ENCODE peak calls at places on chromosomes 16 and 17, in ten cellular contexts. S, R, H, P, B, I, V, G, Q and L are unnamed samples. For H3K4me1, the result is how much of the 10 kb centered on the place peaks cover.

GRCh38 chr17:7884581-7885356 is 3.8 kb upstream of the CHD3 start:
- DNase-seq in S (peak), R (peak), H (peak), P (no peak), B (peak), I (no peak), V (no peak), G (no peak), Q (peak), L (no peak)

GRCh38 chr16:78443780-78444422 is 344.4 kb downstream of the WWOX start:
- DNase-seq in S (no peak), R (no peak), H (peak), P (peak), B (peak), I (no peak), V (no peak), G (no peak), Q (no peak), L (no peak)

GRCh38 chr16:48444574-48444973 is 59.4 kb upstream of the SIAH1 start:
- DNase-seq in S (no peak), R (no peak), H (no peak), P (peak), B (peak), I (peak), V (peak), G (peak), Q (no peak), L (no peak)

GRCh38 chr17:63998050-63998720 is at the start of gene PRR29:
- DNase-seq in S (peak), R (peak), H (peak), P (peak), B (peak), I (peak), V (peak), G (no peak), Q (peak), L (peak)

GRCh38 chr17:76102944-76103273 is 678 bp downstream of the EXOC7 start:
- DNase-seq in S (no peak), R (no peak), H (no peak), P (no peak), B (no peak), I (no peak), V (no peak), G (no peak), Q (no peak), L (no peak)

GRCh38 chr16:4570688-4571321 is 14.7 kb downstream of the C16orf96 start:
- DNase-seq in S (no peak), R (no peak), H (no peak), P (no peak), B (no peak), I (no peak), V (no peak), G (no peak), Q (no peak), L (peak)

GRCh38 chr17:28612936-28613872 is 781 bp downstream of the RSKR start:
- DNase-seq in S (peak), R (peak), H (no peak), P (no peak), B (peak), I (no peak), V (peak), G (no peak), Q (peak), L (no peak)

GRCh38 chr17:16106161-16106891 is 106.7 kb downstream of the TTC19 start:
- DNase-seq in S (no peak), R (no peak), H (peak), P (no peak), B (no peak), I (no peak), V (no peak), G (no peak), Q (no peak), L (no peak)

GRCh38 chr17:17064322-17064721 is 22.1 kb downstream of the MPRIP start:
- DNase-seq in S (no peak), R (no peak), H (no peak), P (no peak), B (no peak), I (peak), V (no peak), G (no peak), Q (no peak), L (no peak)

GRCh38 chr17:57518587-57519118 is 226.4 kb downstream of the CCDC182 start:
- DNase-seq in S (no peak), R (no peak), H (no peak), P (no peak), B (peak), I (peak), V (no peak), G (no peak), Q (no peak), L (no peak)

GRCh38 chr17:59002848-59003247 is 103.8 kb downstream of the TRIM37 start:
- DNase-seq in S (no peak), R (no peak), H (no peak), P (no peak), B (no peak), I (no peak), V (no peak), G (no peak), Q (no peak), L (no peak)

GRCh38 chr16:47142469-47143328 is 1.0 kb downstream of the NETO2 start:
- DNase-seq in S (peak), R (no peak), H (peak), P (peak), B (peak), I (peak), V (peak), G (no peak), Q (peak), L (no peak)

GRCh38 chr16:81005644-81006471 is 827 bp downstream of the CMC2 start:
- DNase-seq in S (peak), R (no peak), H (peak), P (no peak), B (peak), I (no peak), V (no peak), G (peak), Q (peak), L (no peak)

GRCh38 chr17:45316271-45317112 is at the start of gene MAP3K14:
- DNase-seq in S (peak), R (peak), H (peak), P (peak), B (peak), I (peak), V (no peak), G (peak), Q (peak), L (no peak)

GRCh38 chr16:50002190-50002589 is 22.8 kb upstream of the CNEP1R1 start:
- DNase-seq in S (no peak), R (no peak), H (no peak), P (no peak), B (no peak), I (no peak), V (no peak), G (no peak), Q (no peak), L (no peak)

GRCh38 chr16:14301150-14302030 is 230.3 kb downstream of the MRTFB start:
- DNase-seq in S (peak), R (no peak), H (peak), P (peak), B (peak), I (peak), V (peak), G (no peak), Q (peak), L (no peak)

GRCh38 chr16:77282345-77282744 is 83.1 kb downstream of the SYCE1L start:
- DNase-seq in S (no peak), R (no peak), H (no peak), P (no peak), B (no peak), I (no peak), V (no peak), G (no peak), Q (no peak), L (no peak)

GRCh38 chr17:49588312-49588711 is 12.6 kb downstream of the NXPH3 start:
- DNase-seq in S (no peak), R (no peak), H (no peak), P (no peak), B (no peak), I (no peak), V (no peak), G (no peak), Q (no peak), L (no peak)

GRCh38 chr17:18981642-18982424 is 22.7 kb downstream of the FAM83G start:
- DNase-seq in S (peak), R (no peak), H (no peak), P (no peak), B (no peak), I (no peak), V (peak), G (no peak), Q (no peak), L (no peak)

GRCh38 chr16:27349276-27349675 is 35.5 kb downstream of the IL4R start:
- DNase-seq in S (no peak), R (no peak), H (no peak), P (no peak), B (no peak), I (no peak), V (no peak), G (no peak), Q (no peak), L (no peak)
- H3K4me1 ChIP-seq in S (under half), R (under half), H (under half), P (under half), B (under half), I (under half), V (under half), G (under half), Q (under half), L (under half)

DNA sequence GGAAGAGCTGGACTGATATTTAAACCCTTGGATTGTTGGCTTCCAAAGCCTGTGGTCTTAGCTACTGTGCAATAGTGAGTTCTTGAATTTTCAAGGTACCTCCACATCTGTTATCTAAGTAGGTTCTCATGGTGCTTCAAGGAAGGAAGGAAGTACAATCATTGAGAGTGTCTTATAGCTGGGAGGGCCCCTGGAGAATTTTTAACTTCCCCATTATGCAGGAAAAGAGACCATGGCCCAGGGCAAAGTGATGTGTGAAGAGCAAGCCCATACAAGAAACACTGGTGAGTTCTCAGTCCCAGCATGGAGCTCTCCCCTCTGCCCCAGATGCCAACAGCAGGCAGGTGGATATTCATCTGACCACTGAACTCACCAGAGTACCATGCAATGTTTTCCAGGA is 169.0 kb upstream of the IRX6 start:
- DNase-seq in S (no peak), R (no peak), H (no peak), P (no peak), B (no peak), I (no peak), V (no peak), G (no peak), Q (no peak), L (no peak)
- H3K27ac ChIP-seq in S (no peak), R (no peak), H (no peak), P (no peak), B (no peak), I (no peak), V (no peak), G (no peak), Q (no peak), L (no peak)

GRCh38 chr16:87603684-87604571 is 1.6 kb downstream of the JPH3 start:
- DNase-seq in S (no peak), R (no peak), H (no peak), P (peak), B (no peak), I (no peak), V (no peak), G (no peak), Q (no peak), L (no peak)
- H3K4me3 ChIP-seq in S (no peak), R (no peak), H (no peak), P (no peak), B (no peak), I (no peak), V (peak), G (no peak), Q (no peak), L (peak)

GRCh38 chr16:58031016-58031800 is 5.7 kb downstream of the MMP15 start:
- DNase-seq in S (no peak), R (no peak), H (no peak), P (no peak), B (peak), I (peak), V (no peak), G (no peak), Q (no peak), L (no peak)
- H3K4me1 ChIP-seq in S (half or more), R (under half), H (under half), P (under half), B (half or more), I (half or more), V (under half), G (under half), Q (under half), L (under half)

GRCh38 chr17:80782536-80783427 is 208.9 kb upstream of the CHMP6 start:
- DNase-seq in S (no peak), R (peak), H (no peak), P (peak), B (no peak), I (no peak), V (peak), G (no peak), Q (no peak), L (no peak)
- H3K27ac ChIP-seq in S (no peak), R (no peak), H (no peak), P (no peak), B (no peak), I (peak), V (peak), G (no peak), Q (peak), L (no peak)